ENCODE peak calls at places on chromosomes 13 and 19, in nine cellular contexts. H, O, F, D, P, L, Q, G and U are unnamed samples.

GRCh38 chr19:30419581-30420180 is 47.5 kb downstream of the ZNF536 start:
- DNase-seq in D (no peak), P (no peak), L (no peak), F (no peak), G (peak), H (no peak), O (no peak), Q (no peak), U (no peak)

GRCh38 chr19:52665529-52665928 is 27.4 kb upstream of the ZNF83 start:
- DNase-seq in O (no peak), F (no peak), G (no peak), L (no peak), H (no peak), D (peak), P (peak), Q (no peak), U (no peak)

GRCh38 chr19:16660763-16661479 is at the start of gene TMEM38A:
- DNase-seq in O (peak), P (peak), L (peak), H (peak), Q (no peak), F (peak), G (peak), D (peak), U (peak)

GRCh38 chr13:111153977-111154332 is 38.8 kb downstream of the ARHGEF7 start:
- DNase-seq in G (no peak), O (peak), F (no peak), D (peak), L (peak), H (peak), Q (peak), P (peak), U (peak)

GRCh38 chr13:20363604-20364003 is 131.5 kb upstream of the GJB6 start:
- DNase-seq in G (no peak), P (no peak), Q (no peak), O (no peak), F (no peak), L (no peak), H (no peak), D (no peak), U (no peak)

GRCh38 chr19:7982651-7983099 is 22.8 kb downstream of the ELAVL1 start:
- DNase-seq in F (no peak), L (no peak), Q (no peak), H (no peak), O (no peak), G (no peak), D (no peak), P (no peak), U (no peak)

GRCh38 chr19:12938536-12939291 is at the start of gene CALR:
- DNase-seq in O (no peak), G (peak), F (no peak), D (no peak), Q (no peak), P (peak), L (no peak), H (no peak), U (no peak)

GRCh38 chr19:21256722-21257121 is 72.5 kb downstream of the ZNF708 start:
- DNase-seq in H (no peak), G (peak), L (peak), O (no peak), F (no peak), D (peak), Q (peak), P (no peak), U (no peak)

GRCh38 chr19:4525563-4526002 is 7.3 kb upstream of the PLIN4 start:
- DNase-seq in D (no peak), L (no peak), F (no peak), O (no peak), H (no peak), Q (no peak), P (no peak), G (no peak), U (no peak)

GRCh38 chr13:50334092-50334778 is 319.0 kb downstream of the KCNRG start:
- DNase-seq in P (peak), H (no peak), D (no peak), G (no peak), F (no peak), O (no peak), Q (no peak), L (no peak), U (no peak)

GRCh38 chr19:35059006-35059798 is 17.7 kb downstream of the HPN start:
- DNase-seq in Q (no peak), O (no peak), P (no peak), D (no peak), H (no peak), L (no peak), F (no peak), G (no peak), U (no peak)

GRCh38 chr13:109871018-109871370 is 84.6 kb upstream of the IRS2 start:
- DNase-seq in Q (no peak), D (peak), G (no peak), F (no peak), H (no peak), L (no peak), P (peak), O (no peak), U (no peak)

GRCh38 chr19:30064021-30064699 is 122.1 kb downstream of the URI1 start:
- DNase-seq in G (no peak), D (no peak), L (peak), H (peak), F (no peak), P (no peak), Q (no peak), O (no peak), U (no peak)

GRCh38 chr13:48580886-48581285 is 48.0 kb upstream of the RCBTB2 start:
- DNase-seq in O (no peak), G (no peak), H (no peak), L (no peak), F (no peak), P (no peak), D (no peak), Q (no peak), U (no peak)

GRCh38 chr19:5801796-5802616 is 2.9 kb upstream of the NRTN start:
- DNase-seq in H (no peak), L (peak), P (peak), Q (no peak), F (no peak), G (no peak), O (no peak), D (no peak), U (no peak)

GRCh38 chr13:98307392-98307743 is 130.3 kb upstream of the RNF113B start:
- DNase-seq in D (no peak), G (peak), F (no peak), P (peak), O (no peak), Q (no peak), H (no peak), L (no peak), U (no peak)

GRCh38 chr19:31664096-31664495 is 314.9 kb upstream of the TSHZ3 start:
- DNase-seq in H (no peak), P (no peak), L (no peak), D (no peak), G (no peak), F (no peak), O (no peak), Q (no peak), U (no peak)

GRCh38 chr13:23671902-23672301 is 101.7 kb downstream of the TNFRSF19 start:
- DNase-seq in P (peak), O (no peak), D (no peak), G (no peak), L (no peak), Q (no peak), F (no peak), H (no peak), U (no peak)

GRCh38 chr19:42407085-42407815 is 17.2 kb upstream of the CNFN start:
- DNase-seq in G (no peak), F (no peak), L (no peak), D (no peak), Q (no peak), O (no peak), P (no peak), H (no peak), U (no peak)

GRCh38 chr19:3095375-3096191 is 1.4 kb downstream of the GNA11 start:
- DNase-seq in H (no peak), P (peak), Q (no peak), D (peak), F (peak), G (no peak), L (no peak), O (no peak), U (no peak)

GRCh38 chr19:42965204-42965603 is 28.2 kb upstream of the PSG7 start:
- DNase-seq in F (no peak), H (no peak), G (no peak), Q (peak), O (no peak), D (peak), L (no peak), P (no peak), U (no peak)

GRCh38 chr13:110713642-110713952 is at the start of gene ING1:
- DNase-seq in O (peak), G (peak), L (no peak), D (no peak), P (no peak), H (no peak), Q (no peak), F (no peak), U (no peak)

GRCh38 chr19:54727562-54727961 is 3.3 kb downstream of the KIR3DL3 start:
- DNase-seq in P (no peak), O (no peak), F (no peak), L (no peak), D (no peak), G (no peak), Q (no peak), H (no peak), U (no peak)

GRCh38 chr13:74450525-74450845 is 316.3 kb upstream of the KLF12 start:
- DNase-seq in G (no peak), P (no peak), O (no peak), H (no peak), D (peak), Q (no peak), L (no peak), F (no peak), U (no peak)

GRCh38 chr19:48025480-48025879 is 18.4 kb downstream of the CABP5 start:
- DNase-seq in O (no peak), L (no peak), G (no peak), H (no peak), P (no peak), D (no peak), F (no peak), Q (no peak), U (no peak)

GRCh38 chr19:6828306-6828697 is 55.8 kb downstream of the VAV1 start:
- DNase-seq in L (no peak), H (no peak), G (no peak), O (no peak), D (peak), P (no peak), F (no peak), Q (peak), U (no peak)

GRCh38 chr13:46666727-46667456 is 113.9 kb downstream of the LRCH1 start:
- DNase-seq in H (no peak), Q (no peak), L (no peak), G (no peak), F (peak), O (peak), P (no peak), D (no peak), U (no peak)

GRCh38 chr13:33745370-33746324 is 72.3 kb upstream of the RFC3 start:
- DNase-seq in L (peak), O (no peak), G (no peak), P (no peak), F (no peak), H (no peak), D (no peak), Q (no peak), U (no peak)

GRCh38 chr19:1082165-1082927 is 12.8 kb downstream of the POLR2E start:
- DNase-seq in G (peak), O (no peak), F (no peak), P (no peak), H (no peak), Q (peak), D (peak), L (peak), U (no peak)

GRCh38 chr13:39281539-39282150 is 243.4 kb downstream of the NHLRC3 start:
- DNase-seq in G (no peak), Q (no peak), O (no peak), H (no peak), L (no peak), F (no peak), D (no peak), P (peak), U (no peak)

GRCh38 chr13:113403255-113404104 is 39.5 kb upstream of the GRTP1 start:
- DNase-seq in O (no peak), D (no peak), G (peak), F (no peak), L (no peak), H (peak), Q (no peak), P (no peak), U (no peak)

GRCh38 chr13:80050252-80050651 is 290.7 kb downstream of the SPRY2 start:
- DNase-seq in F (no peak), G (no peak), O (no peak), Q (no peak), L (no peak), D (no peak), H (no peak), P (no peak), U (no peak)

GRCh38 chr19:29967623-29968022 is 25.6 kb downstream of the URI1 start:
- DNase-seq in Q (no peak), G (no peak), L (peak), H (no peak), P (peak), O (no peak), F (no peak), D (no peak), U (no peak)

GRCh38 chr13:40452038-40452666 is 214.3 kb downstream of the FOXO1 start:
- DNase-seq in D (no peak), H (no peak), G (no peak), O (no peak), L (no peak), F (no peak), Q (no peak), P (no peak), U (no peak)

GRCh38 chr13:52832268-52832667 is 16.2 kb downstream of the PCDH8 start:
- DNase-seq in P (no peak), L (no peak), G (no peak), O (no peak), F (no peak), H (no peak), Q (no peak), D (no peak), U (no peak)

GRCh38 chr19:517721-518136 is 10.4 kb downstream of the TPGS1 start:
- DNase-seq in Q (no peak), F (no peak), L (no peak), P (no peak), O (no peak), D (no peak), G (no peak), H (no peak), U (no peak)

GRCh38 chr19:36140289-36141038 is 598 bp downstream of the CAPNS1 start:
- DNase-seq in Q (peak), O (peak), D (peak), P (peak), F (peak), L (peak), H (peak), G (peak), U (no peak)

GRCh38 chr19:36141039-36141914 is 1.4 kb downstream of the CAPNS1 start:
- DNase-seq in H (peak), L (peak), O (peak), G (peak), D (peak), Q (peak), F (peak), P (peak), U (peak)

GRCh38 chr19:36142496-36142895 is 2.6 kb downstream of the CAPNS1 start:
- DNase-seq in G (no peak), P (no peak), H (no peak), D (no peak), O (no peak), L (no peak), Q (no peak), F (no peak), U (no peak)

GRCh38 chr19:36142046-36142445 is 2.2 kb downstream of the CAPNS1 start:
- DNase-seq in D (no peak), P (no peak), G (no peak), L (no peak), Q (no peak), O (peak), H (no peak), F (no peak), U (no peak)

GRCh38 chr19:36144624-36145023 is 4.8 kb downstream of the CAPNS1 start:
- DNase-seq in D (no peak), P (no peak), L (no peak), G (no peak), H (no peak), F (no peak), Q (no peak), O (no peak), U (no peak)
- H3K27ac ChIP-seq in D (no peak), P (no peak), L (no peak), G (no peak), H (no peak), F (no peak), Q (no peak), O (no peak), U (no peak)

GRCh38 chr19:33202546-33203507 is 8.7 kb downstream of the LRP3 start:
- DNase-seq in D (no peak), O (no peak), F (no peak), Q (no peak), P (no peak), H (no peak), L (no peak), G (no peak), U (no peak)
- H3K27ac ChIP-seq in D (no peak), O (no peak), F (no peak), Q (no peak), P (no peak), H (no peak), L (no peak), G (no peak), U (no peak)

GRCh38 chr13:75641026-75641425 is 4.9 kb downstream of the LMO7 start:
- DNase-seq in H (no peak), F (no peak), G (no peak), P (no peak), O (no peak), D (no peak), Q (no peak), L (no peak), U (no peak)
- H3K27ac ChIP-seq in H (no peak), F (no peak), G (no peak), P (no peak), O (no peak), D (no peak), Q (no peak), L (no peak), U (no peak)

GRCh38 chr13:89806594-89806993 is 1540.9 kb upstream of the MIR17HG start:
- DNase-seq in H (no peak), Q (no peak), L (no peak), F (no peak), G (no peak), P (no peak), D (no peak), O (no peak), U (no peak)

GRCh38 chr13:89803839-89804238 is 1543.6 kb upstream of the MIR17HG start:
- DNase-seq in G (no peak), F (no peak), D (no peak), O (no peak), P (no peak), Q (no peak), H (no peak), L (no peak), U (no peak)
- H3K27ac ChIP-seq in G (no peak), F (no peak), D (no peak), O (no peak), P (no peak), Q (no peak), H (no peak), L (no peak), U (no peak)

GRCh38 chr13:30787747-30788535 is 52.6 kb downstream of the ALOX5AP start:
- DNase-seq in O (no peak), G (no peak), L (no peak), H (no peak), D (no peak), Q (no peak), F (no peak), P (no peak), U (no peak)

GRCh38 chr13:30790592-30790991 is 55.2 kb downstream of the ALOX5AP start:
- DNase-seq in G (no peak), D (no peak), Q (no peak), O (no peak), L (no peak), P (no peak), H (no peak), F (no peak), U (no peak)

GRCh38 chr13:30792257-30793000 is 57.1 kb downstream of the ALOX5AP start:
- DNase-seq in D (peak), F (peak), H (peak), O (peak), G (peak), P (peak), L (peak), Q (peak), U (peak)

GRCh38 chr13:30789360-30789862 is 54.1 kb downstream of the ALOX5AP start:
- DNase-seq in O (no peak), G (no peak), Q (no peak), F (no peak), P (no peak), L (no peak), H (no peak), D (no peak), U (no peak)

GRCh38 chr13:30791354-30791921 is 56.1 kb downstream of the ALOX5AP start:
- DNase-seq in D (no peak), Q (no peak), O (peak), H (no peak), L (peak), G (no peak), F (peak), P (no peak), U (no peak)
- H3K27ac ChIP-seq in D (peak), Q (peak), O (peak), H (no peak), L (no peak), G (no peak), F (no peak), P (peak), U (no peak)